ENCODE peak calls at places on chromosomes 12 and 14, in eight cellular contexts. R is lower lobe of right lung; Y is PC-3; E is CD4-positive, alpha-beta T cell; M is mammary epithelial cell; U is thyroid gland; Q is adipocyte; T is tibial nerve. B is an unnamed sample. For H3K9me3, the result is how much of the 10 kb centered on the place peaks cover.

GRCh38 chr12:19799886-19800602 is 360.8 kb downstream of the AEBP2 start:
- DNase-seq in Q (no peak), Y (no peak), M (no peak), U (no peak), T (no peak), E (no peak), R (no peak), B (no peak)

GRCh38 chr12:103840399-103840880 is 594 bp downstream of the NT5DC3 start:
- DNase-seq in E (no peak), Y (peak), T (no peak), Q (peak), U (peak), M (peak), R (peak), B (no peak)

GRCh38 chr14:77659822-77660221 is 43.4 kb upstream of the SPTLC2 start:
- DNase-seq in Q (no peak), T (no peak), M (no peak), U (no peak), Y (no peak), R (no peak), E (no peak), B (no peak)

GRCh38 chr14:104968541-104969401 is 9.4 kb downstream of the AHNAK2 start:
- DNase-seq in E (no peak), R (peak), T (no peak), M (peak), U (peak), Y (peak), Q (no peak), B (no peak)

GRCh38 chr14:72948481-72949138 is 22.3 kb downstream of the DCAF4 start:
- DNase-seq in Y (peak), Q (peak), R (peak), T (peak), M (peak), E (peak), U (peak), B (peak)

GRCh38 chr12:24854908-24855307 is 94.0 kb downstream of the BCAT1 start:
- DNase-seq in T (no peak), U (no peak), Q (no peak), Y (no peak), R (no peak), M (no peak), E (no peak), B (no peak)

GRCh38 chr14:73255693-73256225 is 18.5 kb downstream of the PAPLN start:
- DNase-seq in U (no peak), T (no peak), Y (no peak), R (no peak), Q (no peak), M (no peak), E (no peak), B (no peak)

GRCh38 chr12:1138691-1139090 is 147.7 kb downstream of the ERC1 start:
- DNase-seq in T (no peak), E (no peak), Y (no peak), R (no peak), U (no peak), M (no peak), Q (no peak), B (no peak)

GRCh38 chr12:78308701-78309100 is 478.0 kb downstream of the NAV3 start:
- DNase-seq in U (no peak), E (no peak), R (no peak), Y (peak), Q (no peak), T (no peak), M (no peak), B (no peak)

GRCh38 chr14:90381999-90382451 is 14.8 kb upstream of the CALM1 start:
- DNase-seq in T (peak), Y (peak), U (peak), Q (no peak), E (no peak), R (peak), M (no peak), B (no peak)

GRCh38 chr14:69680297-69680696 is 68.9 kb downstream of the SUSD6 start:
- DNase-seq in Y (no peak), E (no peak), R (no peak), U (no peak), M (no peak), T (no peak), Q (no peak), B (no peak)

GRCh38 chr12:95014554-95014953 is 11.1 kb upstream of the NDUFA12 start:
- DNase-seq in U (no peak), R (no peak), Y (no peak), Q (no peak), M (no peak), T (no peak), E (no peak), B (no peak)

GRCh38 chr12:77751939-77752338 is 78.8 kb upstream of the NAV3 start:
- DNase-seq in R (no peak), T (no peak), Y (peak), Q (peak), M (no peak), U (no peak), E (no peak), B (no peak)

GRCh38 chr14:36880276-36880675 is 218.6 kb downstream of the PAX9 start:
- DNase-seq in Q (no peak), M (no peak), E (no peak), Y (no peak), U (no peak), T (no peak), R (no peak), B (no peak)

GRCh38 chr12:4849024-4849594 is 60.6 kb upstream of the KCNA1 start:
- DNase-seq in T (no peak), Y (peak), R (no peak), M (peak), E (no peak), U (peak), Q (peak), B (peak)

GRCh38 chr12:100141666-100141997 is 1.0 kb downstream of the BLTP3B start:
- DNase-seq in T (peak), M (peak), E (no peak), Y (peak), R (no peak), Q (peak), U (no peak), B (no peak)

GRCh38 chr14:23024612-23025075 is 10.1 kb downstream of the PSMB5 start:
- DNase-seq in Y (no peak), E (no peak), U (no peak), R (no peak), T (no peak), Q (no peak), M (no peak), B (no peak)

GRCh38 chr12:104402630-104403029 is 54.1 kb upstream of the CHST11 start:
- DNase-seq in R (no peak), M (no peak), E (no peak), Q (no peak), Y (no peak), T (no peak), U (no peak), B (no peak)

GRCh38 chr12:64451687-64452558 is at the start of gene TBK1:
- DNase-seq in E (peak), Q (peak), Y (peak), T (peak), U (peak), R (peak), M (peak), B (peak)

GRCh38 chr14:77014004-77014604 is 14.4 kb downstream of the IRF2BPL start:
- DNase-seq in T (peak), E (no peak), Y (no peak), R (no peak), Q (peak), M (no peak), U (peak), B (no peak)

GRCh38 chr12:122021822-122022392 is at the start of gene BCL7A:
- DNase-seq in E (peak), R (peak), U (peak), Q (peak), T (peak), M (peak), Y (peak), B (no peak)

GRCh38 chr12:132687211-132688164 is at the start of the genes POLE and PXMP2:
- DNase-seq in Y (peak), T (peak), E (peak), R (peak), M (peak), U (peak), Q (peak), B (peak)

GRCh38 chr12:58450868-58451482 is 469.3 kb downstream of the LRIG3 start:
- DNase-seq in Y (no peak), E (no peak), T (no peak), Q (no peak), R (no peak), U (no peak), M (no peak), B (no peak)

GRCh38 chr14:54197369-54197768 is 199.4 kb upstream of the CDKN3 start:
- DNase-seq in E (no peak), Y (no peak), U (no peak), T (no peak), M (no peak), Q (no peak), R (no peak), B (no peak)

GRCh38 chr12:132179431-132180362 is 35.4 kb downstream of the NOC4L start:
- DNase-seq in Y (no peak), T (no peak), E (no peak), U (no peak), Q (no peak), M (no peak), R (no peak), B (no peak)

GRCh38 chr14:98444077-98444476 is 827.9 kb downstream of the BCL11B start:
- DNase-seq in T (no peak), Q (no peak), R (no peak), E (peak), Y (no peak), M (no peak), U (no peak), B (no peak)

GRCh38 chr12:50676761-50677160 is 87.1 kb upstream of the ATF1 start:
- DNase-seq in M (no peak), Y (peak), E (no peak), T (no peak), U (no peak), Q (peak), R (no peak), B (no peak)

GRCh38 chr14:87468531-87468930 is 524.5 kb downstream of the GALC start:
- DNase-seq in M (no peak), T (no peak), E (no peak), R (no peak), U (no peak), Y (no peak), Q (no peak), B (no peak)

GRCh38 chr12:81347404-81347803 is 269.5 kb downstream of the ACSS3 start:
- DNase-seq in U (no peak), R (no peak), M (no peak), T (no peak), Q (no peak), E (no peak), Y (no peak), B (no peak)

GRCh38 chr14:104787736-104788532 is 7.6 kb downstream of the AKT1 start:
- DNase-seq in T (no peak), Y (no peak), M (no peak), E (no peak), Q (no peak), R (peak), U (no peak), B (no peak)

GRCh38 chr12:110002691-110003515 is 3.7 kb downstream of the ANKRD13A start:
- DNase-seq in M (peak), Q (no peak), U (peak), Y (peak), E (no peak), T (no peak), R (no peak), B (no peak)

GRCh38 chr12:49983892-49984291 is 11.1 kb downstream of the AQP6 start:
- DNase-seq in Y (peak), T (no peak), R (no peak), E (no peak), Q (peak), U (no peak), M (peak), B (no peak)

GRCh38 chr12:51992246-51992645 is 14.5 kb upstream of the TAMALIN start:
- DNase-seq in Y (no peak), M (no peak), U (no peak), T (no peak), Q (no peak), R (no peak), E (no peak), B (no peak)
- H3K9me3 ChIP-seq in Y (under half), M (under half), U (under half), T (under half), Q (under half), R (under half), E (under half), B (under half)

GRCh38 chr14:56102901-56103409 is 15.3 kb upstream of the PELI2 start:
- DNase-seq in M (no peak), Y (no peak), U (no peak), Q (no peak), E (no peak), T (no peak), R (no peak), B (no peak)
- H3K9me3 ChIP-seq in M (under half), Y (under half), U (under half), Q (under half), E (under half), T (under half), R (under half), B (under half)

DNA sequence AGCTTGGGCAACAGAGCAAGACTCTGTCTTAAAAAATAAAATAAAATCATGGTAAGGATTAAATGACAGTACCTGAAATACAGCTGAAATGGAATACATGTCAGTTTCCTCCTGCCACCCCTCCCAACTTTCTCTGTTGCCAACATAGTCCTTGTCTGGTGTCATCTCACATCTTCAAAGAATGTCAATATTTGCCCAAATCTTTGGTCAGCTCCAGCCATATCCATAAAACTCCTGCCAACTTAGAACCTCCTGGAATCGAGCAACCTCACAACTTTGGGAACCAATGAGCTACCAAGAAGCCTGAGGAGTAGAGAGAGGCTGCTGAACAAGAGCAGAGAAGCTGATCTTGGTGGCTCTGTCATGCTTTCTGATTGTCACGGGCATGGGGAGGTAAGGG is 10.8 kb upstream of the LRRC10 start:
- DNase-seq in M (no peak), U (no peak), R (no peak), Y (no peak), Q (no peak), E (no peak), T (no peak), B (no peak)
- H3K9me3 ChIP-seq in M (under half), U (under half), R (under half), Y (under half), Q (under half), E (under half), T (under half), B (under half)

DNA sequence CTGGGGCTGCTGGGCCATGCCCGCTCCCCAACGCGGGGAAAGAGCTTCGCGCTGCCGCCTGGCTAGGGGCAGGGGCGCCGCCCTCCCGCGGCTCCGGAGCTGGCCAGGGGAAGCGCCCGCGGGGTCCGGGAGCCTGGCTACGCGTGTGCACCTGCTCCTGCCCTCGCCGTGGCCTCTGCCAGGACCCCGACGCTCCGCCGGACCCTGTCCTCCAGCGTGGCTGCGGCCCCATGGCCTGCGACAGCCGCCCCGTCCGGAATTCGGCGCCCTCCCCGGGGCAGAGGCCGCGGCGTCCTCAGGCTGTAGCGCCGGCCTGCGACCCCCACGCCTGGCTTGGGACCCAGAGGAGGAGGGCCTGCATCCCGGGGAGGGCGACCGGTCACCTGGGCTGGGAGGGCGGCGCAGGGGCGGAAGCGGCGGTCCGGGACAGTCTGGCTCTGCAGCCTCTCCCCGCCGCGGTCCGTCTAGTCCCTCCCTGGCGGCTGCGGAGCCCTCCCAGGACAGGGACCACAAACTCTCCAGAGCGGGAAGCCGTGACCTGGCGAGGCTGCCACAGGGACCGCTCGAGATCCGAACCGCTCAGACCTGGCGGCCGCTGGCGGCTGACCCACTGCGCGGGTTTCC is 85.6 kb downstream of the ALG10 start:
- DNase-seq in U (no peak), R (no peak), Q (no peak), Y (no peak), T (no peak), E (no peak), M (no peak), B (no peak)
- H3K9me3 ChIP-seq in U (under half), R (under half), Q (under half), Y (under half), T (under half), E (under half), M (under half), B (under half)

GRCh38 chr12:28316067-28316466 is 125.8 kb downstream of the CCDC91 start:
- DNase-seq in U (no peak), E (no peak), Q (no peak), M (no peak), T (no peak), R (no peak), Y (no peak), B (no peak)

GRCh38 chr12:28318273-28318672 is 128.0 kb downstream of the CCDC91 start:
- DNase-seq in Y (no peak), T (no peak), M (no peak), Q (no peak), R (no peak), E (no peak), U (no peak), B (no peak)

GRCh38 chr12:28308891-28309290 is 118.6 kb downstream of the CCDC91 start:
- DNase-seq in Q (no peak), U (no peak), R (no peak), T (no peak), E (no peak), Y (no peak), M (no peak), B (no peak)

DNA sequence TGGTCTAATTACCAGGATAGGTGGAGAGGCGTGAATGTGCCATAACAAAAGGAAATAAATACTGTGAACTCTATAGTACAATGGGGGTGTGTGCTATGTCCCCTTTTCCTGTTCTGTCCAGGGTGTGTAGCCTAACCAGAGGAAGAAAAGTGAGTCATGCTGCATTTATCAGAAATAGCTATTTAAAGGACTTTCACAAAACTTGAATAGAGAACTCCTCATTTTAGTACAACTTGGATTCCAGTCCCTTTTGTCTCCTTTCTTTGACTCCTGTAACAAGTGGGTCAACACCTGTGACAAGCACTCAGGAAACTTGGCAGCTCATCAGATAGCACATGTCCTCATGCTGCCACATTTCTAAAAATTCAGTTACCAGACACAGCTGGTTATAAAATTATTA is 123.4 kb downstream of the CCDC91 start:
- DNase-seq in T (no peak), U (peak), M (peak), Y (peak), R (no peak), E (no peak), Q (peak), B (no peak)
- H3K9me3 ChIP-seq in T (under half), U (under half), M (under half), Y (under half), R (under half), E (under half), Q (under half), B (under half)

DNA sequence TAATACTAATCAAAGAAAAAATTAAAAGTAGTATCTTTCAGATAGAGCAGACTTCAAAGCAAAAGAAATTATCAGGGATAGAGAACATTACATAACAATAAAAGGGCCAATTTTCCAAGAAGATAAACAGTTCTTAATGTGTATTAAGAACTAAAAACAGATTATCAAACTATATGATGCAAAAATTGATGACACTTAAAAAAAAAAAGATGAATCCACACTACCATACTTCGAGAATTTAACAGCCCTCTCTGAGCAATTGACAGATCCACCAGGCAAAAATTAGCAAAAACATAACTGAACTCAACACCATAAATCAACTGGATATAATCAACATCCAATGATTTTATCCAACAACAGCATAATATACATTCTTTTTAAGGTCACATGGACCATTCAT is 686.5 kb downstream of the LRFN5 start:
- DNase-seq in M (no peak), U (no peak), Q (no peak), E (no peak), R (no peak), Y (no peak), T (no peak), B (no peak)
- H3K9me3 ChIP-seq in M (under half), U (under half), Q (under half), E (under half), R (under half), Y (under half), T (under half), B (under half)

B was measured in T-helper 17 cell.